ENCODE peak calls at places on chromosomes 5 and 9, in nine cellular contexts. One of them, this sample, is unnamed.

GRCh38 chr5:95728494-95729114 is 2.5 kb upstream of the RHOBTB3 start:
- DNase-seq in iPS DF 19.7: no peak
- DNase-seq in astrocyte of the spinal cord: no peak
- DNase-seq in WERI-Rb-1: no peak
- DNase-seq in GM20000: no peak
- DNase-seq in NCI-H146: no peak
- DNase-seq in NCI-H2171 treated with DMSO at 0.1 percent for 48 hours: no peak
- DNase-seq in head of caudate nucleus: no peak
- DNase-seq in ovary: no peak
- DNase-seq in this sample: no peak

GRCh38 chr9:113645972-113646241 is 182.4 kb downstream of the RGS3 start:
- DNase-seq in iPS DF 19.7: no peak
- DNase-seq in astrocyte of the spinal cord: no peak
- DNase-seq in WERI-Rb-1: no peak
- DNase-seq in GM20000: no peak
- DNase-seq in NCI-H146: no peak
- DNase-seq in NCI-H2171 treated with DMSO at 0.1 percent for 48 hours: no peak
- DNase-seq in head of caudate nucleus: no peak
- DNase-seq in ovary: no peak
- DNase-seq in this sample: no peak

GRCh38 chr5:121967187-121967586 is 5.4 kb downstream of the SRFBP1 start:
- DNase-seq in iPS DF 19.7: no peak
- DNase-seq in astrocyte of the spinal cord: peak
- DNase-seq in WERI-Rb-1: no peak
- DNase-seq in GM20000: no peak
- DNase-seq in NCI-H146: no peak
- DNase-seq in NCI-H2171 treated with DMSO at 0.1 percent for 48 hours: no peak
- DNase-seq in head of caudate nucleus: no peak
- DNase-seq in ovary: no peak
- DNase-seq in this sample: no peak

GRCh38 chr5:34487956-34488355 is 168.2 kb upstream of the RAI14 start:
- DNase-seq in iPS DF 19.7: no peak
- DNase-seq in astrocyte of the spinal cord: no peak
- DNase-seq in WERI-Rb-1: no peak
- DNase-seq in GM20000: no peak
- DNase-seq in NCI-H146: no peak
- DNase-seq in NCI-H2171 treated with DMSO at 0.1 percent for 48 hours: no peak
- DNase-seq in head of caudate nucleus: no peak
- DNase-seq in ovary: no peak
- DNase-seq in this sample: no peak

GRCh38 chr5:172541119-172541763 is 86.9 kb upstream of the SH3PXD2B start:
- DNase-seq in iPS DF 19.7: no peak
- DNase-seq in astrocyte of the spinal cord: no peak
- DNase-seq in WERI-Rb-1: no peak
- DNase-seq in GM20000: no peak
- DNase-seq in NCI-H146: no peak
- DNase-seq in NCI-H2171 treated with DMSO at 0.1 percent for 48 hours: peak
- DNase-seq in head of caudate nucleus: no peak
- DNase-seq in ovary: no peak
- DNase-seq in this sample: no peak

GRCh38 chr5:78627766-78628165 is 20.8 kb downstream of the LHFPL2 start:
- DNase-seq in iPS DF 19.7: no peak
- DNase-seq in astrocyte of the spinal cord: peak
- DNase-seq in WERI-Rb-1: peak
- DNase-seq in GM20000: no peak
- DNase-seq in NCI-H146: no peak
- DNase-seq in NCI-H2171 treated with DMSO at 0.1 percent for 48 hours: no peak
- DNase-seq in head of caudate nucleus: no peak
- DNase-seq in ovary: no peak
- DNase-seq in this sample: no peak

GRCh38 chr5:151598984-151599383 is 7.9 kb upstream of the FAT2 start:
- DNase-seq in iPS DF 19.7: no peak
- DNase-seq in astrocyte of the spinal cord: no peak
- DNase-seq in WERI-Rb-1: no peak
- DNase-seq in GM20000: no peak
- DNase-seq in NCI-H146: no peak
- DNase-seq in NCI-H2171 treated with DMSO at 0.1 percent for 48 hours: peak
- DNase-seq in head of caudate nucleus: no peak
- DNase-seq in ovary: no peak
- DNase-seq in this sample: peak

GRCh38 chr5:96468956-96469355 is 35.9 kb upstream of the PCSK1 start:
- DNase-seq in iPS DF 19.7: no peak
- DNase-seq in astrocyte of the spinal cord: no peak
- DNase-seq in WERI-Rb-1: no peak
- DNase-seq in GM20000: no peak
- DNase-seq in NCI-H146: no peak
- DNase-seq in NCI-H2171 treated with DMSO at 0.1 percent for 48 hours: no peak
- DNase-seq in head of caudate nucleus: no peak
- DNase-seq in ovary: no peak
- DNase-seq in this sample: no peak

GRCh38 chr5:43213951-43214350 is 21.9 kb downstream of the NIM1K start:
- DNase-seq in iPS DF 19.7: no peak
- DNase-seq in astrocyte of the spinal cord: no peak
- DNase-seq in WERI-Rb-1: no peak
- DNase-seq in GM20000: no peak
- DNase-seq in NCI-H146: no peak
- DNase-seq in NCI-H2171 treated with DMSO at 0.1 percent for 48 hours: no peak
- DNase-seq in head of caudate nucleus: no peak
- DNase-seq in ovary: no peak
- DNase-seq in this sample: no peak

GRCh38 chr9:105038057-105038456 is 110.1 kb upstream of the ABCA1 start:
- DNase-seq in iPS DF 19.7: no peak
- DNase-seq in astrocyte of the spinal cord: no peak
- DNase-seq in WERI-Rb-1: no peak
- DNase-seq in GM20000: no peak
- DNase-seq in NCI-H146: no peak
- DNase-seq in NCI-H2171 treated with DMSO at 0.1 percent for 48 hours: no peak
- DNase-seq in head of caudate nucleus: no peak
- DNase-seq in ovary: no peak
- DNase-seq in this sample: no peak